ENCODE peak calls at places on chromosomes 2 and 18, in six cellular contexts. One of them, this sample, is unnamed.

GRCh38 chr18:33918571-33918970 is 306.1 kb downstream of the NOL4 start:
- DNase-seq in left lung: no peak
- DNase-seq in neural progenitor cell: no peak
- DNase-seq in lower lobe of right lung: no peak
- DNase-seq in AG10803: no peak
- DNase-seq in AG09319: no peak
- DNase-seq in this sample: no peak

GRCh38 chr2:238910751-238911351 is 63.0 kb downstream of the TWIST2 start:
- DNase-seq in left lung: no peak
- DNase-seq in AG10803: no peak
- DNase-seq in neural progenitor cell: no peak
- DNase-seq in lower lobe of right lung: no peak
- DNase-seq in AG09319: no peak
- DNase-seq in this sample: no peak

GRCh38 chr2:107801498-107801897 is 25.2 kb upstream of the RGPD4 start:
- DNase-seq in neural progenitor cell: no peak
- DNase-seq in left lung: no peak
- DNase-seq in lower lobe of right lung: no peak
- DNase-seq in AG10803: no peak
- DNase-seq in AG09319: no peak
- DNase-seq in this sample: no peak

GRCh38 chr2:194674043-194674442 is 983.0 kb upstream of the SLC39A10 start:
- DNase-seq in lower lobe of right lung: no peak
- DNase-seq in AG10803: no peak
- DNase-seq in left lung: no peak
- DNase-seq in AG09319: no peak
- DNase-seq in neural progenitor cell: no peak
- DNase-seq in this sample: no peak

GRCh38 chr18:36602071-36602470 is 226.7 kb downstream of the TPGS2 start:
- DNase-seq in AG10803: no peak
- DNase-seq in left lung: no peak
- DNase-seq in lower lobe of right lung: no peak
- DNase-seq in neural progenitor cell: no peak
- DNase-seq in AG09319: no peak
- DNase-seq in this sample: no peak

GRCh38 chr2:110853516-110853915 is 121.1 kb downstream of the ACOXL start:
- DNase-seq in AG09319: no peak
- DNase-seq in neural progenitor cell: peak
- DNase-seq in lower lobe of right lung: no peak
- DNase-seq in left lung: no peak
- DNase-seq in AG10803: peak
- DNase-seq in this sample: no peak

GRCh38 chr2:102082591-102083586 is 59.7 kb upstream of the IL1R1 start:
- DNase-seq in AG10803: peak
- DNase-seq in neural progenitor cell: no peak
- DNase-seq in AG09319: peak
- DNase-seq in left lung: peak
- DNase-seq in lower lobe of right lung: no peak
- DNase-seq in this sample: no peak

GRCh38 chr2:57408587-57408986 is 638.0 kb upstream of the VRK2 start:
- DNase-seq in AG09319: no peak
- DNase-seq in lower lobe of right lung: no peak
- DNase-seq in AG10803: no peak
- DNase-seq in neural progenitor cell: no peak
- DNase-seq in left lung: no peak
- DNase-seq in this sample: no peak

GRCh38 chr2:53407363-53408080 is 360.1 kb upstream of the CHAC2 start:
- DNase-seq in lower lobe of right lung: no peak
- DNase-seq in left lung: no peak
- DNase-seq in AG10803: no peak
- DNase-seq in neural progenitor cell: no peak
- DNase-seq in AG09319: no peak
- DNase-seq in this sample: no peak

GRCh38 chr2:114442545-114442944 is at the start of gene DPP10:
- DNase-seq in AG10803: no peak
- DNase-seq in left lung: no peak
- DNase-seq in neural progenitor cell: peak
- DNase-seq in lower lobe of right lung: no peak
- DNase-seq in AG09319: no peak
- DNase-seq in this sample: no peak

GRCh38 chr2:24635181-24635580 is 144.1 kb downstream of the NCOA1 start:
- DNase-seq in AG10803: peak
- DNase-seq in left lung: no peak
- DNase-seq in neural progenitor cell: no peak
- DNase-seq in lower lobe of right lung: no peak
- DNase-seq in AG09319: peak
- DNase-seq in this sample: no peak

GRCh38 chr2:155393406-155393805 is 694.9 kb downstream of the KCNJ3 start:
- DNase-seq in left lung: no peak
- DNase-seq in neural progenitor cell: no peak
- DNase-seq in AG09319: no peak
- DNase-seq in AG10803: no peak
- DNase-seq in lower lobe of right lung: no peak
- DNase-seq in this sample: no peak

GRCh38 chr2:110206056-110206455 is 1.2 kb upstream of the NPHP1 start:
- DNase-seq in AG09319: no peak
- DNase-seq in AG10803: no peak
- DNase-seq in left lung: no peak
- DNase-seq in neural progenitor cell: no peak
- DNase-seq in lower lobe of right lung: no peak
- DNase-seq in this sample: no peak

GRCh38 chr2:186068154-186068826 is 329.7 kb downstream of the FSIP2 start:
- DNase-seq in lower lobe of right lung: no peak
- DNase-seq in AG09319: no peak
- DNase-seq in neural progenitor cell: peak
- DNase-seq in AG10803: peak
- DNase-seq in left lung: no peak
- DNase-seq in this sample: no peak

GRCh38 chr2:206619011-206619410 is 23.3 kb upstream of the FAM237A start:
- DNase-seq in AG09319: no peak
- DNase-seq in AG10803: no peak
- DNase-seq in lower lobe of right lung: no peak
- DNase-seq in neural progenitor cell: peak
- DNase-seq in left lung: no peak
- DNase-seq in this sample: no peak

GRCh38 chr2:18117592-18117991 is 239.1 kb downstream of the KCNS3 start:
- DNase-seq in neural progenitor cell: peak
- DNase-seq in AG09319: no peak
- DNase-seq in AG10803: peak
- DNase-seq in lower lobe of right lung: peak
- DNase-seq in left lung: peak
- DNase-seq in this sample: no peak

GRCh38 chr18:8385400-8385799 is 223.8 kb upstream of the RAB12 start:
- DNase-seq in AG10803: no peak
- DNase-seq in lower lobe of right lung: no peak
- DNase-seq in neural progenitor cell: no peak
- DNase-seq in left lung: no peak
- DNase-seq in AG09319: no peak
- DNase-seq in this sample: no peak

GRCh38 chr2:241891315-241891987 is 21.9 kb downstream of the RTP5 start:
- DNase-seq in lower lobe of right lung: peak
- DNase-seq in AG09319: no peak
- DNase-seq in left lung: no peak
- DNase-seq in neural progenitor cell: no peak
- DNase-seq in AG10803: no peak
- DNase-seq in this sample: no peak

GRCh38 chr2:144449028-144449406 is 70.9 kb downstream of the ZEB2 start:
- DNase-seq in lower lobe of right lung: no peak
- DNase-seq in AG09319: no peak
- DNase-seq in neural progenitor cell: no peak
- DNase-seq in left lung: no peak
- DNase-seq in AG10803: peak
- DNase-seq in this sample: no peak

GRCh38 chr2:27771548-27772335 is at the start of gene MRPL33:
- DNase-seq in left lung: peak
- DNase-seq in AG09319: peak
- DNase-seq in AG10803: peak
- DNase-seq in neural progenitor cell: peak
- DNase-seq in lower lobe of right lung: peak
- DNase-seq in this sample: peak

GRCh38 chr2:233912799-233913423 is 4.3 kb upstream of the TRPM8 start:
- DNase-seq in left lung: no peak
- DNase-seq in neural progenitor cell: peak
- DNase-seq in lower lobe of right lung: no peak
- DNase-seq in AG09319: no peak
- DNase-seq in AG10803: no peak
- DNase-seq in this sample: no peak

GRCh38 chr2:233919938-233920337 is 2.8 kb downstream of the TRPM8 start:
- DNase-seq in lower lobe of right lung: no peak
- DNase-seq in left lung: no peak
- DNase-seq in AG09319: no peak
- DNase-seq in neural progenitor cell: no peak
- DNase-seq in AG10803: no peak
- DNase-seq in this sample: no peak

GRCh38 chr2:233917146-233917545 is at the start of gene TRPM8:
- DNase-seq in lower lobe of right lung: no peak
- DNase-seq in AG09319: no peak
- DNase-seq in AG10803: no peak
- DNase-seq in left lung: no peak
- DNase-seq in neural progenitor cell: peak
- DNase-seq in this sample: no peak

GRCh38 chr2:233919319-233919718 is 2.1 kb downstream of the TRPM8 start:
- DNase-seq in neural progenitor cell: no peak
- DNase-seq in left lung: no peak
- DNase-seq in AG09319: no peak
- DNase-seq in lower lobe of right lung: no peak
- DNase-seq in AG10803: no peak
- DNase-seq in this sample: no peak

DNA sequence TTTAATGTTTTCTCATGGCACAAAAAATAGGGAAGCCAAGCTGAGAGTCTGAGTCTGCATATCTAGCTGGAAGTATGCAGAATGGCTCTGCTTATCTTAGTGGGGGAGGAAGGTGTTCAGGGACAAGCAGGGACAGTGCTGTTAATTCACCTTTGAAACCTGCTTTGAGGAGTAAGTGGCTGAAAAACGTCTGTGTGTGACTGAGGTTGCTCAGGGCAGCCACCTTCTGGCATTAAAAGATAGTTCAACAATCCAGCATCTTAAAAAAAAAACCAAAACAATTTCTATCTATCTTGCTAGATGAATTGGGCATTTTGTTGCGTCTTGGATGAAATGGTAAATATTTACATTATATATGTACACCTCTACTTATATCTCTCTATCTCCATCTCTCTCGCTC is 2.0 kb upstream of the TRPM8 start:
- DNase-seq in neural progenitor cell: peak
- DNase-seq in AG10803: no peak
- DNase-seq in left lung: no peak
- DNase-seq in AG09319: no peak
- DNase-seq in lower lobe of right lung: no peak
- DNase-seq in this sample: no peak
- TF ChIP-seq CTCF in neural progenitor cell: peak
- TF ChIP-seq CTCF in AG10803: no peak
- TF ChIP-seq CTCF in left lung: no peak
- TF ChIP-seq CTCF in AG09319: peak
- TF ChIP-seq CTCF in lower lobe of right lung: no peak
- TF ChIP-seq CTCF in this sample: no peak

DNA sequence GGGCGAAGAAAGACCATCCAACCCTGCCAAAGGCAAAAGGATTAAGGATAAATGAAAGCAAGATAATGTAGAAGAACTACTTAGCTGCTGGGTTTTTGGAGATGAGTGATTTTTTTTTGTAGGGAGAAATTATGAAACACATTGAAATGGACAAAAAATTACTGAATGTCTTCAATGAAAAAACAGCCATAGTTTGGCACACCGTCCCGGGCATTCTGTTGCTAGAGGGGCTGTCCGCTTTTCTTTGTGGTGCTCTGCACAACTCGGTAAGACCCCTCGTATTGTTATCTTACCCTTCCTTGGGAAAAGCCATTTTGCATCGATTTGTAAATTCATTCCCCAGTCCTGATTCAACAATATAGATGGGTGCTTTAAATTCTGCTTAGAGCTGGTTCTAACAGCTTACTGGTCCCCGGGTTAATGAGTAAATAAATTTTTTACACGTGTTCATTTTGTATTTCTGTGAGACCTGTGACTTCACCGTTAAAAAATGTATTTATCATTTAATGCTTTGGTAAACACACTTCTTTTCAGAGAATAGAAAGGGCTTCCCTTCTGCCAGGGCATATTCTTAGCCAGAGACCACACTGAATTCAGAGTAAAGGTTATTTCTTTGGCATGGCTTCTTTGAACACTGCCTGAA is 922 bp upstream of the LAPTM4A start:
- DNase-seq in AG09319: no peak
- DNase-seq in lower lobe of right lung: no peak
- DNase-seq in neural progenitor cell: no peak
- DNase-seq in AG10803: peak
- DNase-seq in left lung: no peak
- DNase-seq in this sample: no peak
- TF ChIP-seq CTCF in AG09319: no peak
- TF ChIP-seq CTCF in lower lobe of right lung: no peak
- TF ChIP-seq CTCF in neural progenitor cell: no peak
- TF ChIP-seq CTCF in AG10803: no peak
- TF ChIP-seq CTCF in left lung: no peak
- TF ChIP-seq CTCF in this sample: no peak

GRCh38 chr2:75375646-75376582 is 176.6 kb upstream of the TACR1 start:
- DNase-seq in lower lobe of right lung: no peak
- DNase-seq in neural progenitor cell: no peak
- DNase-seq in AG09319: no peak
- DNase-seq in left lung: no peak
- DNase-seq in AG10803: peak
- DNase-seq in this sample: no peak
- TF ChIP-seq CTCF in lower lobe of right lung: no peak
- TF ChIP-seq CTCF in neural progenitor cell: no peak
- TF ChIP-seq CTCF in AG09319: no peak
- TF ChIP-seq CTCF in left lung: no peak
- TF ChIP-seq CTCF in AG10803: no peak
- TF ChIP-seq CTCF in this sample: no peak

GRCh38 chr2:204024503-204024902 is 87.9 kb downstream of the ICOS start:
- DNase-seq in neural progenitor cell: peak
- DNase-seq in left lung: no peak
- DNase-seq in lower lobe of right lung: no peak
- DNase-seq in AG10803: peak
- DNase-seq in AG09319: no peak
- DNase-seq in this sample: no peak
- TF ChIP-seq CTCF in neural progenitor cell: peak
- TF ChIP-seq CTCF in left lung: peak
- TF ChIP-seq CTCF in lower lobe of right lung: peak
- TF ChIP-seq CTCF in AG10803: peak
- TF ChIP-seq CTCF in AG09319: peak
- TF ChIP-seq CTCF in this sample: no peak

This sample was measured in activated B cell treated with CpG ODN at 0.5 μM for 24 hours.